ENCODE peak calls at places on chromosomes 3 and 15, in six cellular contexts. C, R, L, F, J and Q are unnamed samples.

GRCh38 chr3:4722103-4722502 is 229.0 kb downstream of the ITPR1 start:
- DNase-seq in L (peak), F (peak), C (peak), R (no peak), J (peak), Q (peak)

GRCh38 chr15:38651328-38652038 is 86.9 kb upstream of the RASGRP1 start:
- DNase-seq in C (no peak), F (no peak), R (no peak), L (no peak), J (no peak), Q (no peak)

GRCh38 chr3:150457996-150458395 is 49.9 kb downstream of the TSC22D2 start:
- DNase-seq in R (no peak), J (no peak), F (no peak), C (no peak), L (no peak), Q (no peak)

GRCh38 chr15:67652586-67652985 is 110.1 kb downstream of the MAP2K5 start:
- DNase-seq in F (no peak), J (no peak), R (no peak), L (no peak), C (no peak), Q (no peak)

GRCh38 chr15:51830279-51830806 is 890 bp downstream of the TMOD3 start:
- DNase-seq in C (no peak), F (no peak), J (peak), L (no peak), R (peak), Q (peak)

GRCh38 chr15:73053398-73053723 is 1.1 kb downstream of the NEO1 start:
- DNase-seq in L (no peak), J (no peak), F (no peak), R (no peak), C (no peak), Q (no peak)

GRCh38 chr3:114451051-114451451 is 157.2 kb downstream of the TIGIT start:
- DNase-seq in C (no peak), L (no peak), F (no peak), R (no peak), J (no peak), Q (no peak)

GRCh38 chr3:161893972-161894371 is 397.4 kb downstream of the OTOL1 start:
- DNase-seq in C (no peak), F (no peak), R (no peak), L (no peak), J (no peak), Q (no peak)

GRCh38 chr3:162103808-162104207 is 607.2 kb downstream of the OTOL1 start:
- DNase-seq in C (no peak), F (no peak), L (no peak), J (no peak), R (no peak), Q (no peak)

GRCh38 chr3:105752791-105753415 is 115.9 kb downstream of the CBLB start:
- DNase-seq in C (no peak), F (no peak), J (no peak), L (no peak), R (no peak), Q (no peak)

GRCh38 chr3:140505256-140505655 is 172.6 kb upstream of the TRIM42 start:
- DNase-seq in L (peak), F (no peak), R (no peak), C (no peak), J (no peak), Q (no peak)

GRCh38 chr3:77370413-77370812 is 330.5 kb downstream of the ROBO2 start:
- DNase-seq in C (peak), L (no peak), J (no peak), F (no peak), R (no peak), Q (no peak)

GRCh38 chr3:29370451-29371420 is 89.9 kb downstream of the RBMS3 start:
- DNase-seq in J (no peak), R (no peak), L (no peak), C (no peak), F (no peak), Q (no peak)

GRCh38 chr3:50982540-50983325 is 308.0 kb downstream of the DOCK3 start:
- DNase-seq in R (no peak), F (no peak), J (no peak), C (no peak), L (no peak), Q (no peak)

GRCh38 chr3:123072152-123072551 is 5.3 kb downstream of the PDIA5 start:
- DNase-seq in R (no peak), F (no peak), J (peak), C (peak), L (peak), Q (no peak)

GRCh38 chr3:132417695-132418520 is 606 bp downstream of the DNAJC13 start:
- DNase-seq in R (peak), F (peak), C (no peak), L (peak), J (peak), Q (peak)

GRCh38 chr3:14906355-14906960 is 40.9 kb upstream of the NR2C2 start:
- DNase-seq in C (peak), F (no peak), L (no peak), J (no peak), R (no peak), Q (no peak)

GRCh38 chr3:188861847-188862740 is 309.7 kb upstream of the TPRG1 start:
- DNase-seq in C (no peak), J (peak), F (no peak), R (no peak), L (no peak), Q (no peak)

GRCh38 chr15:37813306-37813705 is 121.1 kb upstream of the TMCO5A start:
- DNase-seq in F (no peak), J (no peak), L (no peak), C (no peak), R (no peak), Q (no peak)

GRCh38 chr15:74432968-74433591 is 678 bp downstream of the SEMA7A start:
- DNase-seq in C (no peak), L (no peak), F (no peak), R (no peak), J (no peak), Q (peak)

GRCh38 chr3:53730565-53730964 is 115.7 kb downstream of the CHDH start:
- DNase-seq in R (no peak), F (no peak), L (no peak), J (no peak), C (no peak), Q (no peak)

GRCh38 chr15:81282911-81283310 is 41.0 kb downstream of the STARD5 start:
- DNase-seq in R (no peak), C (peak), F (no peak), L (no peak), J (no peak), Q (no peak)

GRCh38 chr3:129441782-129442181 is 1.8 kb downstream of the IFT122 start:
- DNase-seq in C (no peak), J (peak), F (no peak), L (no peak), R (no peak), Q (no peak)

GRCh38 chr3:81789686-81790085 is 28.2 kb upstream of the GBE1 start:
- DNase-seq in L (no peak), F (no peak), R (no peak), J (peak), C (no peak), Q (no peak)

GRCh38 chr3:49750056-49750455 is 26.3 kb upstream of the GMPPB start:
- DNase-seq in L (no peak), F (no peak), R (no peak), J (no peak), C (peak), Q (no peak)

GRCh38 chr15:62419206-62419605 is 254.1 kb upstream of the C2CD4B start:
- DNase-seq in F (no peak), J (no peak), C (no peak), R (no peak), L (no peak), Q (no peak)

DNA sequence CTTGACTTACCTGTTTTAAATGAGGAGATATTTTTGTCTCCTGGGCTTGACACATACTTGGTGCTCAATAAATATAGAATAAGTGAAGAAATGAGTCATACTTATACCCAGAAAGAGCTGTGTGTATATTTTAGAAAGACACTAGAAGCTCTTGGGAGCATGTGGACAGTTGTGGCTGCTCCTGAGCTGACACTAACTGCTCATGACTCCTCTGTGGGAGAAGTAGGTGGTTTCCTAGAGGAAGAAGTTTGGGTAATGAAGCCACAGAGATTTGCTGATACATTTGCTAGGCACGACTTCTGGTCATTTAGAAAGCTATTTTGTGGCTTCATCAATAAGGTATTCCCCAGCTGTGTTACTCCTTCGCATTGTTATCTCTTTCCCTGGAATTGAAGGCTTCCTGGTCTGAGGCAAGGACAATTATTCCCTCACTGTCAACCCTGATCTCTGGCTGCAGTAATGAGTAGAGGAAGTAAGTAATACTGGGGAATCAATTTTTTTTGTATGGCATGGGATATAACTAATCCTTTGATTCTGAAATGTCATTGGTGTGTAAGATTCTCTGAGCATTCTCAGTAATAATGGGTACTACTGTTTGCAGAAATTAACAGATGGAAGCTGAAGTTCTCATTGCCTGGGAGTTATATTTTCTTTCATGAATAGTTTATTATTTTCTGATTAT is 79.6 kb upstream of the DCBLD2 start:
- DNase-seq in R (no peak), L (no peak), F (peak), J (peak), C (no peak), Q (no peak)
- TF ChIP-seq POLR2A in R (no peak), L (no peak), F (no peak), J (no peak), C (no peak), Q (no peak)

DNA sequence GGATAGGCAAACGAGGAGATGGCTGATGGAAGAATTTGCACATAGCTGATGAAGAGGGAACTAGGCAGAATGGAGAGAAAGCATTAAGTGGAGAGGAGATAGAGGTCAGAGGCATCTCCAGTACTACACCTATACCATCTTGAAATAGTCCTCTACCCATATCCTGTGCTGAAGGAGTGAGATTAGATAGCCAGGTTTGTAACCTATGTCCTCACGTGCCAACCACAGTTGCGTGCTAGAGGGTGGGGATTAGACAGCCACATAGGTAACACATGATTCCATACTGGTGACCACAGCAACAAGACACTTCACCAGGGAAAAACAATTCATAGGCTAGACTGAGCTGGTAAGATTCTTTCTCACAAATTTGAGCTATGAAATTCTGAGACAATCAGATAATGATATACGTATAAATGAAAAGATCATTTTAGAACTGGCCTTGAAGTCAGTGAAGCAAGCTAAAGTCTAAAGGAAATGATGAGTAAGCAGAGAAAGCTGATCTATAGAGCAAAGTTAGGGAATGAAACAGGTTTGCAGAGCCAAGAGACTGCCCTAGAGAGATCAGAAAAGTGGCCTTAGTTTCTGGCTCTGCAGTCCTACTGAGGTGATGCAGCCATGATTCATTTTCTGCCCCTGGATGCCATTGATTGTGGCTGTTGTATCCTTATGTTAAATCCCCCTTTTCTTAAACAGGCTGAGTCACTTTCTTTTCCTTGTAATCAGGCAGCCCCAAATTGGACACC is 17.7 kb downstream of the MYNN start:
- DNase-seq in J (no peak), R (no peak), F (no peak), L (no peak), C (no peak), Q (no peak)
- TF ChIP-seq POLR2A in J (peak), R (no peak), F (no peak), L (no peak), C (no peak), Q (no peak)

GRCh38 chr15:94845391-94845718 is 614.0 kb downstream of the MCTP2 start:
- DNase-seq in J (no peak), R (no peak), L (no peak), F (no peak), C (no peak), Q (no peak)

GRCh38 chr15:94843060-94843459 is 611.7 kb downstream of the MCTP2 start:
- DNase-seq in C (no peak), J (no peak), F (no peak), R (no peak), L (no peak), Q (no peak)

GRCh38 chr15:94844188-94844532 is 612.8 kb downstream of the MCTP2 start:
- DNase-seq in R (no peak), J (no peak), C (no peak), L (no peak), F (no peak), Q (no peak)

GRCh38 chr15:94847325-94847724 is 616.0 kb downstream of the MCTP2 start:
- DNase-seq in F (no peak), L (no peak), C (no peak), J (no peak), R (no peak), Q (no peak)

GRCh38 chr15:94844533-94845390 is 613.4 kb downstream of the MCTP2 start:
- DNase-seq in F (peak), C (peak), R (peak), J (peak), L (peak), Q (peak)
- TF ChIP-seq POLR2A in F (no peak), C (no peak), R (no peak), J (peak), L (no peak), Q (no peak)

GRCh38 chr15:90264649-90265048 is 823 bp upstream of the NGRN start:
- DNase-seq in R (no peak), F (peak), J (peak), L (no peak), C (no peak), Q (no peak)
- TF ChIP-seq POLR2A in R (no peak), F (peak), J (no peak), L (no peak), C (no peak), Q (no peak)

GRCh38 chr15:40764766-40765136 is 883 bp downstream of the GCHFR start:
- DNase-seq in J (no peak), R (no peak), C (peak), F (no peak), L (no peak), Q (no peak)

GRCh38 chr15:40766906-40767837 is 2.6 kb upstream of the C15orf62 start:
- DNase-seq in L (no peak), F (peak), R (no peak), C (no peak), J (no peak), Q (peak)

GRCh38 chr15:40762919-40763800 is 708 bp upstream of the GCHFR start:
- DNase-seq in C (peak), J (peak), L (peak), F (peak), R (peak), Q (peak)

GRCh38 chr15:40766194-40766830 is 2.4 kb downstream of the GCHFR start:
- DNase-seq in F (no peak), R (no peak), C (peak), J (no peak), L (no peak), Q (no peak)

DNA sequence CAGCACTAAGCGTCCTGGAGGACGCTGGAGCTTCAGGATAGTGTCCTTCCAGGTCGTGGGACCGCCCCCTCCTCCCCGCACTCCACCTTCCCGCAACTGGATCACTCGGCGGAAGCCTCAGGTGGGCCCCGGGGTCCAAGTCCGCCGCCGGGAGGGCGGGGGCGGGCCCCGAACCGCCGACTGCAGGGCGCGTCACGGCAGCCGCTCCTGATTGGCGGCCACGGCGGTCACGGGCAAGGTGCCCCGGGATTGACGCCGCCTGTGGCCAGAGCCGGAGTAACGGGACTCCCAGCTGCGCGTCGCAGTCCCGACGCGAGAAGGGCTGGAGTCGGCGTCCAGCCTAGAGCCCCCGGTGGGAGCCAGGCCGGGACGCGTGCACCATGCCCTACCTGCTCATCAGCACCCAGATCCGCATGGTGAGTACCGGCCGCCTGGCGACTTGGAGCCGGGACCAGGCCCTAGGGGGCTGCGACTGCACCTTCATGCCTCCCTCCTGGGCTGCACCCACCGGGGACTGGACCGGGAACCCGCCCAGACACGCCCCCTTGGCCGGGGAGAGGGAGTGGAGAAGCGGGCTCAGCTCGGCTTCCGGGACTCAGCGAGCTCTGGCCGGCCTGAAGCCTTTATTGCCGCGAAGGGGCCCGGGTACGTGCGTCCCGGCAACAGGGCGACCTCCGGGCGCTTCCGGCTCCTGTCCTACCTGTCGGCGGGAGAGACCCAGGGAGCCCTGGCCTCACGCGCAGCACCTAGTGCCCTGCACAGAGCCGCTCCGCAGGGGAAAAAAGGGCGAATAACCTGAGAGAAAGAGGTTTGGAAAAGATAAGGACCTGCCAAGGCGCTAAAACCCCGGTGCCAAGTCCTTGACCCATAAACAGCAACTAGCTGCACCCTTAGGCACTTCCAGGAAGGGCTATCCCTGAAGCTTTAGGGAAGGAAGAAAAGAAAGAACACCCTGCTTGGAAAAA is at the start of gene GCHFR:
- DNase-seq in J (peak), C (peak), R (peak), F (peak), L (peak), Q (peak)
- TF ChIP-seq POLR2A in J (no peak), C (no peak), R (no peak), F (peak), L (peak), Q (peak)

GRCh38 chr15:56733131-56734012 is at the start of gene ZNF280D:
- DNase-seq in R (peak), F (peak), J (peak), L (peak), C (peak), Q (peak)
- TF ChIP-seq POLR2A in R (no peak), F (peak), J (peak), L (peak), C (no peak), Q (peak)

DNA sequence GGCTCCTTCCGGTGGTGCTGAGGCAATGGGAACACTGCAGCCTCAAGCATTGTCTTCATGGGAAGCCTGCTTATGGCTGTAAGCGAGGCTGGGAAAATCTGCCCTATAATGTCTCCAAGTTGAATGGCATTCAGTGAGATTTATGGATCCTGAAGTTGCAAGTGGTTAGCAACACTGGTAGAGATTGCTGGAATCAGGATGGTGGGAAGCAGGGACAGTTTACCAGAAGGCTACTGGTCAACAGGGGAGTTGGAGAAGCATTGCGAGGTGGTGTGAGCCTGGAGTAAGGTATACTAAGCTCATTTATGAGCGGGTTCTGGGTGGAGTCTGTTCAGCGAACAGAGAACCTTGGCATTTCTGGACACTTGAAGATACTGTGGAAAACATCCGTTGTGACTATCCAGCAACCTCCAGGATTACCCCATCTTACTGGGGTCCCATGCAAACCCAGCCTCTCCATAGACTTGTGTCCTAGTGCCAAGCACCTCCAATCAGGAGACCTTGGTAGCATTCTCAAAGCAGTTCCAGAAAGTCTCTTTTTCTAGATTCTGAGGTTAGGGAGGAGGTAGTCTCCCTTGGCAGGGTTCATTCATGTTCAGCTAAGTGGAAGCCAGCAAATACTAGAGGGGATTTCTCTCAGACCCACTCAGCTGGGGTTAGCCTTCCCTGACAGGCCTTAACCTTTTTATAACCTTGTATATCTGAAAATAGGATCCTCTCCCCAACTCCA is 7.3 kb downstream of the RPSA start:
- DNase-seq in L (no peak), R (no peak), J (no peak), F (no peak), C (no peak), Q (no peak)
- TF ChIP-seq POLR2A in L (no peak), R (no peak), J (no peak), F (no peak), C (no peak), Q (peak)